ENCODE peak calls at places on chromosomes 7 and 10, in six cellular contexts. U, M, R, O, V and L are unnamed samples.

GRCh38 chr10:110241841-110242240 is 34.4 kb downstream of the MXI1 start:
- DNase-seq in U (no peak), M (no peak), R (no peak), O (no peak), V (no peak), L (no peak)

GRCh38 chr7:3300221-3300650 is 816 bp upstream of the SDK1 start:
- DNase-seq in U (no peak), M (no peak), R (no peak), O (peak), V (no peak), L (no peak)

GRCh38 chr10:34498821-34499220 is 316.3 kb downstream of the PARD3 start:
- DNase-seq in U (no peak), M (no peak), R (no peak), O (no peak), V (no peak), L (no peak)

GRCh38 chr10:34731885-34732701 is 83.0 kb downstream of the PARD3 start:
- DNase-seq in U (no peak), M (no peak), R (no peak), O (no peak), V (no peak), L (no peak)

GRCh38 chr7:129169705-129170319 is 18.6 kb upstream of the SMO start:
- DNase-seq in U (no peak), M (peak), R (no peak), O (no peak), V (peak), L (no peak)

GRCh38 chr10:73506491-73506890 is 10.7 kb upstream of the PPP3CB start:
- DNase-seq in U (no peak), M (no peak), R (no peak), O (no peak), V (no peak), L (no peak)

GRCh38 chr7:26278769-26279168 is 12.9 kb upstream of the SNX10 start:
- DNase-seq in U (no peak), M (peak), R (no peak), O (no peak), V (peak), L (no peak)

GRCh38 chr10:128747556-128748335 is 621.5 kb upstream of the MKI67 start:
- DNase-seq in U (no peak), M (no peak), R (no peak), O (no peak), V (no peak), L (no peak)

GRCh38 chr7:122429926-122430325 is 125.4 kb upstream of the FEZF1 start:
- DNase-seq in U (no peak), M (no peak), R (no peak), O (no peak), V (no peak), L (no peak)

GRCh38 chr10:133325392-133325760 is 11.3 kb downstream of the CALY start:
- DNase-seq in U (no peak), M (no peak), R (no peak), O (no peak), V (no peak), L (no peak)

GRCh38 chr10:132229834-132230556 is 43.2 kb downstream of the DPYSL4 start:
- DNase-seq in U (no peak), M (no peak), R (peak), O (no peak), V (no peak), L (peak)

GRCh38 chr7:767941-768729 is 41.1 kb upstream of the PRKAR1B start:
- DNase-seq in U (no peak), M (no peak), R (no peak), O (no peak), V (no peak), L (no peak)

GRCh38 chr10:8051109-8051781 is 3.2 kb upstream of the GATA3 start:
- DNase-seq in U (no peak), M (no peak), R (no peak), O (no peak), V (no peak), L (no peak)
- H3K4me3 ChIP-seq in U (peak), M (no peak), R (peak), O (peak), V (no peak), L (peak)

DNA sequence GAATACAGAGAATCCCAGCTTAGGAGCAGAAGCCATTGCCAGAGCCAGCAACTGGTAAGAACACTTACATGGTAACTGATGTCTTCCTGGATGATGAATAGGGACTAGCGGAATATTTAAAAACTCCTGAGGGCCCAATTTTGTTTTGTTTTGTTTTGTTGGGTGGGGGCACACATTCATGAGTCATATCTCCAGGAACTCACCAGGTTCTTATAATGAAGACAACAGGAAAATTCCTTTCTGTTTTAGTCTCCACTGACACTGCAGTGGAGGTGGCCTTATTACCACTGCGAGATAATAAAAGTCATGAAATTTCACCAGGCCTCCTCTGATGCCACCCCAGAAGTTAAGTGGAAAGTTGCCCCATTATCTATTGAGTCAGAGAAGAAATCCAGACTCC is 6.6 kb upstream of the CUZD1 start:
- DNase-seq in U (no peak), M (no peak), R (no peak), O (no peak), V (no peak), L (no peak)
- H3K27ac ChIP-seq in U (no peak), M (no peak), R (no peak), O (no peak), V (no peak), L (no peak)

DNA sequence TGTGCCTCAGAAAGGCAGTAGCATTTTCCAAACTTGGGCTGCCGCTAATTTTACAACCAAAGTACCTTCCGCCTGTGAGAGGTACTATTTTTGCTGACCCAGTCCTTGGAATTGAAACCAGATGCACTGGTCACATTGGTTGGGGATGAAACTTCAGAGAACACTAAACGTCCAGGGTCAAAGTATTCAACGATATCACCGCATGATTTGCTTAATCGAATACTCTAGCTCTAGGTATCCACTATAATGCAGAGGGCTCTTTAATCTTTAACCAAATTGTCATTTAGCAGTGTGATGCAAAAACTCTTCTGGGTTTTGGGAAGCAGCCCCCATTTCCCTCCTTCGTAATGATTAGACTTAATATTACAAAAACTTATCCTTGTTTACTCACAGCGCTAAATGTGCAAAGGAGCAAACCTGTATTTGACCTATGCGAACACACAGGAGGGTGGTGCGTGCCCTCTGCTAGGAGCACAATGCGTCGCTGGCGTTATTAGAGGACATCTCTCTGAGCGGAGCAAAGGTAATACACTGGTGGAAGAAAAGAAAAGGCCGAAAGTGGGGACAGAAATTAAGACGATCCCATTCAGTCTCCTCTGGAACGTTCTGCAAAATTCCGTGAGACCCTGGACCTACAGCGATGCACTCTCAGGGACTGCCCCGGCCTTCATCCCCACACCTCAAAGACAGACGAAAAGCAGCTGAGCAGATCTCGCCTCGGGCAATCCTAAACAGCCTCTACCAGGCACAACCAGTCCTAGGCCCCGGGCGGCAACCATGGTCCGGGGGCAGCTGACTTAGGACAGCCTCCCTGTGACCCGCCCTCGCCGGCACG is 916 bp upstream of the EEPD1 start:
- DNase-seq in U (no peak), M (no peak), R (no peak), O (no peak), V (no peak), L (no peak)
- TF ChIP-seq POLR2AphosphoS5 in U (no peak), M (no peak), R (peak), O (no peak), V (no peak), L (no peak)

GRCh38 chr10:124740374-124741280 is 3.6 kb downstream of the FAM53B start:
- DNase-seq in U (peak), M (no peak), R (no peak), O (peak), V (peak), L (peak)

GRCh38 chr10:124739996-124740373 is 4.2 kb downstream of the FAM53B start:
- DNase-seq in U (no peak), M (no peak), R (no peak), O (no peak), V (no peak), L (no peak)

GRCh38 chr10:124741922-124742417 is 2.2 kb downstream of the FAM53B start:
- DNase-seq in U (no peak), M (no peak), R (no peak), O (peak), V (no peak), L (no peak)

GRCh38 chr10:124742418-124743187 is 1.6 kb downstream of the FAM53B start:
- DNase-seq in U (no peak), M (peak), R (no peak), O (peak), V (peak), L (no peak)

GRCh38 chr10:124741281-124741921 is 2.8 kb downstream of the FAM53B start:
- DNase-seq in U (peak), M (peak), R (peak), O (peak), V (peak), L (peak)
- H3K4me3 ChIP-seq in U (peak), M (no peak), R (peak), O (no peak), V (no peak), L (peak)